ENCODE peak calls at places on chromosomes 4 and X, in seven cellular contexts. F, M, S, D, O, B and C are unnamed samples.

GRCh38 chrX:30618160-30618765 is 35.0 kb upstream of the GK start:
- DNase-seq in F (no peak), M (no peak), S (no peak), D (no peak), O (no peak), B (peak), C (no peak)

GRCh38 chr4:31585503-31585902 is 865.3 kb downstream of the PCDH7 start:
- DNase-seq in F (no peak), M (no peak), S (no peak), D (no peak), O (no peak), B (no peak), C (no peak)

GRCh38 chrX:70554081-70554480 is 109.4 kb downstream of the DLG3 start:
- DNase-seq in F (no peak), M (peak), S (no peak), D (peak), O (no peak), B (peak), C (peak)

GRCh38 chr4:181933471-181933870 is 309.7 kb upstream of the TENM3 start:
- DNase-seq in F (no peak), M (no peak), S (no peak), D (no peak), O (no peak), B (no peak), C (no peak)

GRCh38 chrX:7927259-7928167 is at the start of gene PNPLA4:
- DNase-seq in F (peak), M (peak), S (no peak), D (peak), O (peak), B (peak), C (peak)

GRCh38 chr4:80008351-80008750 is 64.7 kb downstream of the ANTXR2 start:
- DNase-seq in F (no peak), M (no peak), S (no peak), D (no peak), O (no peak), B (no peak), C (no peak)

GRCh38 chr4:102639602-102640001 is 121.2 kb downstream of the MANBA start:
- DNase-seq in F (no peak), M (no peak), S (no peak), D (no peak), O (no peak), B (no peak), C (no peak)

GRCh38 chrX:118551426-118551825 is 55.8 kb downstream of the DOCK11 start:
- DNase-seq in F (no peak), M (no peak), S (no peak), D (no peak), O (no peak), B (no peak), C (no peak)

GRCh38 chr4:39846135-39846534 is 131.6 kb downstream of the PDS5A start:
- DNase-seq in F (no peak), M (peak), S (no peak), D (peak), O (no peak), B (peak), C (no peak)

GRCh38 chr4:30756553-30756952 is 36.4 kb downstream of the PCDH7 start:
- DNase-seq in F (no peak), M (no peak), S (no peak), D (no peak), O (no peak), B (peak), C (no peak)

GRCh38 chr4:101227715-101228114 is 119.6 kb downstream of the PPP3CA start:
- DNase-seq in F (no peak), M (no peak), S (no peak), D (no peak), O (no peak), B (no peak), C (no peak)
- TF ChIP-seq CTCF in F (no peak), M (no peak), S (no peak), D (no peak), O (no peak), B (no peak), C (no peak)

GRCh38 chrX:133959972-133960371 is 25.4 kb downstream of the GPC3 start:
- DNase-seq in F (no peak), M (no peak), S (no peak), D (no peak), O (no peak), B (no peak), C (no peak)

GRCh38 chrX:133961046-133961445 is 24.3 kb downstream of the GPC3 start:
- DNase-seq in F (no peak), M (no peak), S (no peak), D (no peak), O (no peak), B (no peak), C (no peak)

GRCh38 chrX:133953785-133954355 is 31.5 kb downstream of the GPC3 start:
- DNase-seq in F (no peak), M (no peak), S (no peak), D (no peak), O (no peak), B (no peak), C (no peak)

GRCh38 chrX:133956570-133957340 is 28.6 kb downstream of the GPC3 start:
- DNase-seq in F (no peak), M (no peak), S (no peak), D (no peak), O (no peak), B (no peak), C (no peak)

GRCh38 chrX:133958997-133959688 is 26.3 kb downstream of the GPC3 start:
- DNase-seq in F (no peak), M (no peak), S (no peak), D (no peak), O (no peak), B (no peak), C (no peak)
- TF ChIP-seq CTCF in F (peak), M (no peak), S (no peak), D (peak), O (peak), B (no peak), C (no peak)

GRCh38 chr4:150297861-150298474 is 219.7 kb downstream of the DCLK2 start:
- DNase-seq in F (no peak), M (peak), S (peak), D (peak), O (peak), B (peak), C (peak)
- TF ChIP-seq CTCF in F (peak), M (peak), S (peak), D (peak), O (peak), B (peak), C (peak)

DNA sequence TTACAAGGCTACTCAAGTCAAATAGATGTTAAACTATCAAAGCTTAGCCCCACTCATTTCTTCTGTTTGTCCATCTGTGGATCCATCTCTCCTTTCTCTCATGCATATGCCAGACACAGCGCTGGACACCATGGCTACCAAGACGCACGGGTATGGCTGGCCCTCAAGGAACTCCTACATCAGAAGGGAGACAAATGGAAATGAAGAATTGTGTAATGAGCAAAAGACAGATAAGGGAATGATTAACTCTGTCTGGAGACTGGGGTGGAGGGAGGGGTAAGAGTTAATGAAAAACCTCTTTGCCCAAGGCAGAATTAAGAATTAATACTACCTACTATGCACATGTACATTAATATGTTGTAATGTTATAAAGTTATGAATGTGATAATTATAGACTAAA is 88.1 kb downstream of the MGST2 start:
- DNase-seq in F (no peak), M (no peak), S (no peak), D (no peak), O (no peak), B (no peak), C (no peak)
- TF ChIP-seq CTCF in F (no peak), M (no peak), S (no peak), D (no peak), O (no peak), B (no peak), C (no peak)

GRCh38 chr4:115851918-115852766 is 738.7 kb upstream of the NDST4 start:
- DNase-seq in F (no peak), M (peak), S (peak), D (no peak), O (no peak), B (peak), C (no peak)

GRCh38 chr4:115850799-115851509 is 737.5 kb upstream of the NDST4 start:
- DNase-seq in F (no peak), M (no peak), S (no peak), D (no peak), O (no peak), B (no peak), C (no peak)

DNA sequence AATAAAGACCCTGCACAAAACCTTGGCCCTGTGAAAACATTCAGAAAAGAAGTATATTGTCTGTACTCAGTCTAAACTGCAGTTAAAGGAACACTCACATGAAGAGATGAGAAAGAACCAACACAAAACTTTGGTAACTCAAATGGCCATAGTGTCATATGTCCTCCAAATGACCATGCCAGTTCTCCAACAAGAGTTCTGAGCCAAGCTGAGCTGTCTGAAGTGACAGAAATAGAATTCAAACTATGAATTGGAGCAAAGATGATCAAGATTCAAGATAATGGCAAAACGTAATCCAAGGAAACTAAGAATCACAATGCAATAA is 739.3 kb upstream of the NDST4 start:
- DNase-seq in F (no peak), M (no peak), S (no peak), D (no peak), O (no peak), B (no peak), C (no peak)
- TF ChIP-seq CTCF in F (peak), M (no peak), S (no peak), D (no peak), O (no peak), B (no peak), C (no peak)

GRCh38 chrX:110667706-110668105 is 127.9 kb downstream of the CHRDL1 start:
- DNase-seq in F (no peak), M (no peak), S (no peak), D (no peak), O (no peak), B (no peak), C (no peak)

GRCh38 chrX:110665223-110665622 is 130.4 kb downstream of the CHRDL1 start:
- DNase-seq in F (no peak), M (no peak), S (no peak), D (no peak), O (no peak), B (no peak), C (no peak)

GRCh38 chrX:110669572-110669971 is 126.0 kb downstream of the CHRDL1 start:
- DNase-seq in F (no peak), M (no peak), S (no peak), D (no peak), O (no peak), B (no peak), C (no peak)

GRCh38 chrX:110671068-110671803 is 124.4 kb downstream of the CHRDL1 start:
- DNase-seq in F (no peak), M (peak), S (no peak), D (no peak), O (no peak), B (no peak), C (peak)

DNA sequence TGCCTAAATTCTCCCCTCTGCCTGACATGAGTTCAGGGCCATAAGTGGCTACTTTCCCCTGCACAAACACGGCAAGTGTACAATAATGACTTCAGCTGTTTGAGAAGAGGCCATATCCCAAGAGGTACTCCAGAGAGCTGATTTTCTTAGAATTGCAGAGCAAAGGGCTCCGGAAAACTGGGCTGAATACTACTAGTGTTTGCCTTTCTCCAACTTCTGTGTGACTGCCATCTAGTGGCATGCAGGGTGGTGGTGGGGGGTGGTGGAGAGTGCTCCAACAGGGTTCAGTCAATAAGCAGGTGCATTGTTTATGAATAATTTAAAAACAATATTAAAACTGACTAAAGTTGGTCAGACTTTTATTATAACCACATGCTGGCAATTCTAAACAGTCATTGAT is 130.0 kb downstream of the CHRDL1 start:
- DNase-seq in F (no peak), M (peak), S (peak), D (peak), O (peak), B (peak), C (peak)
- TF ChIP-seq CTCF in F (peak), M (peak), S (peak), D (peak), O (peak), B (peak), C (peak)

GRCh38 chr4:40858946-40859345 is 109.2 kb downstream of the NSUN7 start:
- DNase-seq in F (no peak), M (no peak), S (peak), D (no peak), O (no peak), B (no peak), C (no peak)

DNA sequence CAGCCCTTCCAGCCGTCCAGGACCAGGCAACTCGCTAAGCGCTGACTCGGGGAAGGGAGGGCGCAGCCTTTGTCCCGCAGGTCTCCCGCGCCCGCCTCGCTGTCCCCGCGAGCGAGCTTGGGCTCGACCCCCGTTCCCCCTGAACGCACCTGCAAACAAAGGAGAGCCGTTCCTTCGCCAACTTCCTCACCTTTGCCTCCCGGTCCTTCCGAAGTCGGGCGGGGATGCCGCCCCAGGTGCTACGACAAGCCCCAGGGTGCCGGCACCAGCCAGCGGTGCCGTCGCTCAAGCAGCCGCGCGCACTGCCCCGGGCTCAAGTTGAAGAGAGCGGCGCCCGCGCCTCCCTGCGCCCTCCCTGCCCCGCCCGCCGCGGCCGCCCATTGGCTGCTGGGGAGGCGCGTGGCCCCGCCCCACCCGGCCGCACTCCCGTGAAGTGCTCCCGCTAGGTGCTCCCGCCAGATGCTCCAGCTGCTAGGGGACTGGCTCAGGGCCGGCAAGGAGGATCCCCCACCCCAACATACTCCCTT is 107.1 kb downstream of the NSUN7 start:
- DNase-seq in F (peak), M (peak), S (peak), D (no peak), O (no peak), B (peak), C (no peak)
- TF ChIP-seq CTCF in F (no peak), M (no peak), S (no peak), D (no peak), O (no peak), B (no peak), C (no peak)